ENCODE peak calls at places on chromosome 17, in six cellular contexts. R is NCI-H460, L is nucleus accumbens, B is amniotic stem cell, Q is T47D, C is NCI-H1092. A is an unnamed sample.

GRCh38 chr17:933168-934083 is 46.1 kb downstream of the NXN start:
- DNase-seq in B (peak; percentile 68), R (no peak), C (no peak), Q (no peak), L (no peak), A (no peak)

GRCh38 chr17:71528210-71528609 is 592.6 kb upstream of the SOX9 start:
- DNase-seq in B (no peak), C (no peak), Q (no peak), L (no peak), R (no peak), A (no peak)

GRCh38 chr17:29347831-29348281 is 42.3 kb upstream of the TAOK1 start:
- DNase-seq in B (no peak), C (no peak), R (no peak), Q (no peak), L (no peak), A (no peak)

GRCh38 chr17:80931421-80932265 is 60.0 kb upstream of the CHMP6 start:
- DNase-seq in B (peak; percentile 61), C (no peak), L (no peak), R (no peak), Q (no peak), A (no peak)

GRCh38 chr17:64441772-64442549 is 7.0 kb upstream of the MILR1 start:
- DNase-seq in Q (no peak), R (no peak), B (no peak), C (no peak), L (no peak), A (no peak)

GRCh38 chr17:71959129-71959528 is 161.7 kb upstream of the SOX9 start:
- DNase-seq in L (no peak), Q (peak; percentile 20), C (no peak), B (no peak), R (peak; percentile 26), A (no peak)

GRCh38 chr17:19671433-19671832 is 22.9 kb downstream of the ALDH3A2 start:
- DNase-seq in L (no peak), B (no peak), R (no peak), C (no peak), Q (no peak), A (no peak)

GRCh38 chr17:46742539-46743270 is 75.8 kb downstream of the WNT3 start:
- DNase-seq in B (peak; percentile 51), L (no peak), R (no peak), Q (no peak), C (no peak), A (no peak)

GRCh38 chr17:63918305-63918704 is 334 bp downstream of the GH1 start:
- DNase-seq in C (no peak), B (no peak), L (no peak), Q (no peak), R (no peak), A (no peak)

GRCh38 chr17:50903604-50904521 is 37.7 kb upstream of the TOB1 start:
- DNase-seq in Q (no peak), R (no peak), L (no peak), B (peak; percentile 18), C (no peak), A (peak; percentile 37)

GRCh38 chr17:81701288-81702071 is 1.7 kb upstream of the MRPL12 start:
- DNase-seq in Q (no peak), C (no peak), L (no peak), B (no peak), R (no peak), A (no peak)

GRCh38 chr17:78144146-78144719 is 2.0 kb upstream of the C17orf99 start:
- DNase-seq in B (no peak), C (no peak), L (peak; percentile 38), Q (no peak), R (no peak), A (no peak)

GRCh38 chr17:27782791-27783206 is 17.5 kb downstream of the NOS2 start:
- DNase-seq in R (no peak), Q (no peak), C (no peak), B (no peak), L (no peak), A (no peak)

GRCh38 chr17:35312790-35313711 is 60.4 kb downstream of the SLFN11 start:
- DNase-seq in Q (peak; percentile 63), B (peak; percentile 20), L (no peak), R (peak; percentile 66), C (no peak), A (peak; percentile 54)

GRCh38 chr17:28938552-28938951 is 12.8 kb downstream of the PHF12 start:
- DNase-seq in B (no peak), Q (no peak), C (no peak), L (no peak), R (no peak), A (no peak)

GRCh38 chr17:77877019-77877418 is 81.5 kb upstream of the TNRC6C start:
- DNase-seq in R (no peak), L (no peak), B (no peak), C (no peak), Q (no peak), A (no peak)

GRCh38 chr17:17515921-17516295 is 19.7 kb upstream of the RASD1 start:
- DNase-seq in C (no peak), B (no peak), Q (no peak), L (no peak), R (no peak), A (peak; percentile 79)

GRCh38 chr17:73718362-73718761 is 74.1 kb upstream of the SDK2 start:
- DNase-seq in C (no peak), R (no peak), L (no peak), Q (no peak), B (no peak), A (no peak)

GRCh38 chr17:48732688-48733629 is 4.4 kb upstream of the HOXB13 start:
- DNase-seq in C (no peak), B (no peak), L (no peak), R (no peak), Q (no peak), A (no peak)

GRCh38 chr17:64041912-64042311 is 21.5 kb upstream of the ICAM2 start:
- DNase-seq in C (no peak), L (no peak), B (no peak), R (no peak), Q (no peak), A (no peak)

GRCh38 chr17:52143536-52143935 is 15.0 kb downstream of the CA10 start:
- DNase-seq in L (no peak), R (no peak), Q (no peak), C (no peak), B (no peak), A (no peak)

GRCh38 chr17:27646232-27646631 is 15.2 kb downstream of the LGALS9 start:
- DNase-seq in B (no peak), L (no peak), C (no peak), R (no peak), Q (no peak), A (no peak)

GRCh38 chr17:17913695-17914332 is 58.4 kb downstream of the TOM1L2 start:
- DNase-seq in L (peak; percentile 14), R (peak; percentile 80), Q (peak; percentile 30), C (no peak), B (peak; percentile 74), A (peak; percentile 99)

GRCh38 chr17:77002103-77003045 is 134.2 kb downstream of the MGAT5B start:
- DNase-seq in B (no peak), C (no peak), R (no peak), L (no peak), Q (no peak), A (peak; percentile 72)

GRCh38 chr17:58974354-58974753 is 132.3 kb downstream of the TRIM37 start:
- DNase-seq in R (no peak), L (no peak), Q (no peak), B (no peak), C (no peak), A (no peak)

GRCh38 chr17:77205396-77206124 is 64.8 kb downstream of the SEC14L1 start:
- DNase-seq in R (no peak), C (no peak), L (no peak), Q (no peak), B (no peak), A (no peak)

GRCh38 chr17:79557724-79558572 is 52.9 kb downstream of the RBFOX3 start:
- DNase-seq in Q (no peak), R (no peak), B (no peak), C (no peak), L (no peak), A (no peak)

GRCh38 chr17:78791840-78792709 is 10.0 kb upstream of the CYTH1 start:
- DNase-seq in R (no peak), C (no peak), B (no peak), Q (no peak), L (no peak), A (no peak)

GRCh38 chr17:76271669-76272540 is 6.8 kb downstream of the UBALD2 start:
- DNase-seq in L (no peak), Q (no peak), B (no peak), C (no peak), R (no peak), A (no peak)

GRCh38 chr17:31573861-31574260 is 182.4 kb downstream of the RAB11FIP4 start:
- DNase-seq in Q (peak; percentile 71), L (no peak), B (no peak), C (no peak), R (no peak), A (no peak)

GRCh38 chr17:40351185-40352043 is 13.1 kb downstream of the GJD3 start:
- DNase-seq in L (peak; percentile 39), Q (no peak), B (no peak), R (no peak), C (peak; percentile 79), A (peak; percentile 68)

GRCh38 chr17:55301521-55302406 is 37.0 kb downstream of the HLF start:
- DNase-seq in L (no peak), C (peak; percentile 1), R (no peak), Q (no peak), B (no peak), A (peak; percentile 2)

GRCh38 chr17:81254955-81255717 is 16.0 kb downstream of the NDUFAF8 start:
- DNase-seq in L (no peak), R (peak; percentile 59), Q (no peak), B (peak; percentile 11), C (peak; percentile 58), A (peak; percentile 84)

GRCh38 chr17:74345433-74346241 is 16.0 kb downstream of the BTBD17 start:
- DNase-seq in L (no peak), C (no peak), B (no peak), Q (no peak), R (no peak), A (no peak)

A was measured in SHP77.